ENCODE peak calls at places on chromosomes 5 and 9, in nine cellular contexts. O is ovary, G is epithelial cell of esophagus, A is osteoblast, E is GM12878, U is Peyer's patch, M is lower leg skin, V is fibroblast of pulmonary artery, C is epithelial cell of proximal tubule. L is an unnamed sample.

GRCh38 chr5:171850354-171850947 is 64.8 kb downstream of the SMIM23 start:
- DNase-seq in O (no peak), G (peak), A (peak), E (no peak), U (no peak), M (no peak), V (no peak), C (no peak), L (peak)

GRCh38 chr5:132435891-132436290 is 54.7 kb downstream of the IRF1 start:
- DNase-seq in O (no peak), G (no peak), A (no peak), E (no peak), U (no peak), M (no peak), V (no peak), C (no peak), L (no peak)

GRCh38 chr9:132698989-132699388 is 28.7 kb downstream of the GTF3C4 start:
- DNase-seq in O (no peak), G (no peak), A (no peak), E (no peak), U (no peak), M (no peak), V (peak), C (no peak), L (no peak)

GRCh38 chr5:91175708-91176107 is 207.4 kb downstream of the ARRDC3 start:
- DNase-seq in O (no peak), G (no peak), A (no peak), E (no peak), U (no peak), M (no peak), V (no peak), C (no peak), L (no peak)

GRCh38 chr9:116154334-116154975 is 864 bp downstream of the PAPPA start:
- DNase-seq in O (peak), G (no peak), A (peak), E (no peak), U (no peak), M (no peak), V (peak), C (no peak), L (no peak)

GRCh38 chr5:136772541-136772940 is 407.2 kb upstream of the TRPC7 start:
- DNase-seq in O (no peak), G (no peak), A (no peak), E (no peak), U (no peak), M (no peak), V (no peak), C (no peak), L (no peak)

GRCh38 chr9:14323083-14323968 is 9.4 kb upstream of the NFIB start:
- DNase-seq in O (no peak), G (no peak), A (no peak), E (no peak), U (no peak), M (no peak), V (no peak), C (no peak), L (no peak)

GRCh38 chr5:160173-160510 is 31.2 kb upstream of the LRRC14B start:
- DNase-seq in O (peak), G (no peak), A (peak), E (no peak), U (peak), M (no peak), V (no peak), C (no peak), L (no peak)

GRCh38 chr5:173853370-173854131 is 34.6 kb upstream of the CPEB4 start:
- DNase-seq in O (no peak), G (no peak), A (no peak), E (no peak), U (no peak), M (no peak), V (no peak), C (no peak), L (no peak)

GRCh38 chr5:129382921-129383672 is 77.0 kb upstream of the ADAMTS19 start:
- DNase-seq in O (no peak), G (peak), A (no peak), E (no peak), U (no peak), M (no peak), V (peak), C (no peak), L (no peak)

GRCh38 chr5:77426670-77427069 is 65.4 kb downstream of the WDR41 start:
- DNase-seq in O (no peak), G (peak), A (no peak), E (no peak), U (no peak), M (no peak), V (peak), C (peak), L (no peak)

GRCh38 chr5:126124706-126125345 is 298.4 kb upstream of the GRAMD2B start:
- DNase-seq in O (no peak), G (peak), A (peak), E (no peak), U (no peak), M (no peak), V (peak), C (no peak), L (no peak)

GRCh38 chr5:95018946-95019345 is 265.9 kb downstream of the MCTP1 start:
- DNase-seq in O (no peak), G (no peak), A (no peak), E (no peak), U (no peak), M (no peak), V (no peak), C (no peak), L (no peak)

GRCh38 chr5:35087971-35088370 is 40.2 kb upstream of the AGXT2 start:
- DNase-seq in O (peak), G (peak), A (no peak), E (no peak), U (no peak), M (no peak), V (peak), C (peak), L (no peak)

GRCh38 chr5:40904994-40905306 is 4.3 kb upstream of the C7 start:
- DNase-seq in O (no peak), G (no peak), A (no peak), E (no peak), U (no peak), M (no peak), V (no peak), C (no peak), L (no peak)

GRCh38 chr9:88011005-88011766 is 36.9 kb upstream of the CDK20 start:
- DNase-seq in O (no peak), G (no peak), A (peak), E (no peak), U (no peak), M (no peak), V (peak), C (no peak), L (no peak)

GRCh38 chr9:70566743-70567142 is 152.3 kb upstream of the KLF9 start:
- DNase-seq in O (no peak), G (no peak), A (no peak), E (no peak), U (no peak), M (no peak), V (no peak), C (no peak), L (no peak)

GRCh38 chr5:172443441-172444109 is 10.8 kb downstream of the SH3PXD2B start:
- DNase-seq in O (peak), G (peak), A (peak), E (no peak), U (peak), M (peak), V (peak), C (peak), L (no peak)

GRCh38 chr9:81113408-81114124 is 575.8 kb downstream of the TLE1 start:
- DNase-seq in O (no peak), G (no peak), A (no peak), E (no peak), U (no peak), M (no peak), V (no peak), C (no peak), L (peak)

GRCh38 chr5:179793470-179794139 is at the start of gene LTC4S:
- DNase-seq in O (peak), G (no peak), A (peak), E (no peak), U (peak), M (peak), V (peak), C (no peak), L (peak)

GRCh38 chr9:4196886-4197285 is 103.0 kb downstream of the GLIS3 start:
- DNase-seq in O (no peak), G (peak), A (peak), E (no peak), U (no peak), M (no peak), V (peak), C (no peak), L (peak)

GRCh38 chr5:137218471-137218870 is 280.7 kb downstream of the SPOCK1 start:
- DNase-seq in O (no peak), G (peak), A (no peak), E (no peak), U (no peak), M (no peak), V (peak), C (peak), L (no peak)

GRCh38 chr5:74367931-74368330 is 272.6 kb downstream of the ENC1 start:
- DNase-seq in O (no peak), G (no peak), A (no peak), E (no peak), U (no peak), M (no peak), V (no peak), C (no peak), L (no peak)

GRCh38 chr9:100020121-100020780 is 78.5 kb downstream of the ERP44 start:
- DNase-seq in O (no peak), G (no peak), A (no peak), E (no peak), U (no peak), M (no peak), V (peak), C (no peak), L (no peak)

GRCh38 chr5:171318026-171318425 is 9.0 kb downstream of the TLX3 start:
- DNase-seq in O (no peak), G (no peak), A (no peak), E (no peak), U (no peak), M (no peak), V (no peak), C (no peak), L (no peak)

GRCh38 chr9:121261107-121261460 is 6.9 kb upstream of the GSN start:
- DNase-seq in O (no peak), G (peak), A (peak), E (no peak), U (no peak), M (no peak), V (peak), C (no peak), L (no peak)

GRCh38 chr9:19116391-19116790 is 10.9 kb downstream of the PLIN2 start:
- DNase-seq in O (no peak), G (peak), A (peak), E (no peak), U (peak), M (peak), V (no peak), C (no peak), L (no peak)

GRCh38 chr5:11780641-11781345 is 123.5 kb downstream of the CTNND2 start:
- DNase-seq in O (no peak), G (no peak), A (no peak), E (no peak), U (no peak), M (no peak), V (no peak), C (no peak), L (no peak)

GRCh38 chr5:170164087-170164486 is 58.4 kb downstream of the FOXI1 start:
- DNase-seq in O (no peak), G (no peak), A (no peak), E (no peak), U (no peak), M (no peak), V (no peak), C (no peak), L (no peak)

GRCh38 chr9:8315211-8315610 is 515.6 kb upstream of the DMAC1 start:
- DNase-seq in O (no peak), G (no peak), A (no peak), E (no peak), U (no peak), M (no peak), V (peak), C (no peak), L (no peak)

GRCh38 chr5:150500905-150501304 is 7.0 kb upstream of the NDST1 start:
- DNase-seq in O (no peak), G (no peak), A (no peak), E (no peak), U (no peak), M (no peak), V (no peak), C (no peak), L (no peak)

GRCh38 chr9:14313378-14313940 is 482 bp downstream of the NFIB start:
- DNase-seq in O (no peak), G (no peak), A (no peak), E (no peak), U (no peak), M (no peak), V (no peak), C (no peak), L (no peak)

GRCh38 chr5:123914333-123914732 is 402.4 kb downstream of the CSNK1G3 start:
- DNase-seq in O (no peak), G (no peak), A (no peak), E (no peak), U (no peak), M (no peak), V (no peak), C (no peak), L (no peak)

GRCh38 chr5:123921193-123921592 is 409.2 kb downstream of the CSNK1G3 start:
- DNase-seq in O (no peak), G (no peak), A (no peak), E (no peak), U (no peak), M (no peak), V (no peak), C (no peak), L (no peak)

DNA sequence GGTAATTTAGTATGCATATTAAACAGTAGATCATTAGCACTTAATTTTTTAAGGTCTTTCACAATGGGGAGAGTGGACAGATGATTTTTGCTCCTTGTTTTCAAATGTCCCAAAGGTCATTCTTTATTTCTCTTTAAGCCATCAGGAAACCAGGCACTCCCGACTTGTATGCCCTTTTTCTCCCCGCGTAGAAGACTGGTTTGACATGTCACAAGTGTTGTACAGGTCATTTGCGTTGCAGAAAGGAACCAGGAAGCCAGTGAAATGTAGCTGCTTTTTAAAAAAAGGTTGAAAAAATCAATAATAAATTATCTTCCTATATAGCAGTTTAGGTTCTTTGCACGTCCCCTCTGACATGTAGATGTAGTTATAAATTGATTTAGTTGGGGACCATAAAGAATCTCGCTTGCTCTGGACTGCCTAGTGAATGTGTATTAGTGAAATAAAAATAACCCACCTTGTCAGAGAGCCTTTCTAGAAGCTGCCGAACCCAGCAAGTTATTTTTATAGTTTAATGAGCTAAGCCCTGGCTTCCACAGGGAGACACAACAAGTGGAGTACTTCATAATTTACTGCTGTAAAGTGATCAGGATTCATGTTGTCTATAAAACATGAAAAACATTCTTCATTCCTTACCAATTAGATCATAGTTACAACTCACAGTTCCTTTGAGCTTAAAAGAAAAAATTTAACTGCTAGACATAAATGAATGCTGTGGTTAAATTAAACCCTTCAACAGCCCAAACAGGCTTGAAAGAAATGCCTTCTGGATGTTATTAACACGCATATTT is 404.5 kb downstream of the CSNK1G3 start:
- DNase-seq in O (no peak), G (peak), A (peak), E (no peak), U (no peak), M (no peak), V (peak), C (peak), L (no peak)
- H3K4me3 ChIP-seq in O (no peak), G (no peak), A (no peak), E (no peak), U (no peak), M (no peak), V (no peak), C (peak), L (no peak)

DNA sequence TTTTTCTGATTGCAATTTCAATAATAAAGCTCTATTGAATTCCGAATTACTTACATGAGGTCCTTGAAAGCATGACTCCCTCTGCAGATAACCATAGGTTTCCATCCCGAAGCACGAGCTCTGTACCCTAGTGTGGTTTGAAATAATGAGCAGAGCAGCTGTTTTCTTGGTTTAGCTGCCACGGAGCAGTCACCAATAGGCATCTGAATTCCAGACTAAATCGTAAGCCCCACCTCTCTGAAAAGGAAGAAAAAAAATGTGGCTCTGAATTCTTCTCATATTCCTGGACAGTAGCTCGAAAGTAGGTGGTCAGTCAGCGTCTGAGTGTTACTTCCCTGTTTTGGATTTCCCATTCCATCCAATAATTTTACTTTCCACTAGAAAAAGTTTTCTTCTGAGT is 18.6 kb upstream of the GNE start:
- DNase-seq in O (no peak), G (no peak), A (peak), E (no peak), U (no peak), M (no peak), V (peak), C (no peak), L (no peak)
- H3K4me3 ChIP-seq in O (no peak), G (peak), A (peak), E (no peak), U (peak), M (no peak), V (peak), C (peak), L (no peak)

DNA sequence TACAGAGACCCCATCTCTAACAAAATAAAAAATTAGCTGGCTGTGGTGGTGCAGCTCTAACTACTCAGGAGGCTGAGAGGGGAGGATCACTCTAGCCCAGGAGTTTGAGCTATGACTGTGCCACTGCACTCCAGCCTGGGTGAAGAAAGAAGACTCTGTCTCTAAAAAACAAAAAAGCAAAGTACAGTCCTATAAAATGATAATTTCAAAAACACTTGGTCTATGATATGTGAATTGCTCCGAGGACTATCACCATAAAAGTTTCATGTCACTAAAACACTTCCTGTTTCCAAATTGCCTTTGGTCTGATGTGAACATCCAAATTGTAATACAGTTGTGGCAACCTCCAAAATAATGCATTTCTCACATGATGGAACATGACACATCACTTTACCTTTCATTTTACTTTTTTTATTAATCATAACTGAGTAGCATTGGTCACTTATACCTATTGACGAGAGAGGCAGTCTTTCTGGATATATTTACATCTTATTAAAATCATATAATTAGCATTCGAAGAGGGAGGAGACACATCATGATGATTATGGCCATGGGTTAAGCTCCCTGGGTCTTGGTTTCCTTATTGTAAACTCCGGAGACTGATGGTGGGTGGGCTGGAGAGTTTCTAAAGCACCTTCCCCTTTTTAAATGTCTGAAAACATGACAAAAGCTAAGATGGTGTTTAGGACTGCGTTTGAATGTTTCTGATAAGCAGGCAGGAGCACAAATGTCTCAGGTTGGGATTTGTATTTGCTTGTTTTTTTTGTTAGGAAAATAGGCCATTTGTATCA is 25.8 kb upstream of the CD180 start:
- DNase-seq in O (no peak), G (no peak), A (no peak), E (no peak), U (no peak), M (no peak), V (no peak), C (no peak), L (no peak)
- H3K4me3 ChIP-seq in O (no peak), G (no peak), A (no peak), E (no peak), U (no peak), M (no peak), V (no peak), C (no peak), L (no peak)

DNA sequence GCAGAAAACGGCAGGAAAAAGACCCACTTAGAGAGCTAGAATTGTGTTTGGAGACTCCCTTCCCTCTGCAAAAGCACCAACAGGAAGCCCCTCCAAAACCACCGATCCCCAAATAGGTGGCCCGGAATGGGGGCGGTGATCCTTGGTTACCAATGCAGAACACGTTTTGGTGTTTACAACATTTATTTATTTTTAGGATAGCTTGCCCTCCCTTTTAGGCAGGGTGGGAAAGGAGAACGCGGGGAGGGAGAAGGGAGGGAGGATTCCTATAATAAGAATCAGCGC is 579 bp upstream of the NTRK2 start:
- DNase-seq in O (no peak), G (no peak), A (peak), E (no peak), U (no peak), M (no peak), V (no peak), C (no peak), L (no peak)
- H3K4me3 ChIP-seq in O (peak), G (peak), A (peak), E (peak), U (peak), M (peak), V (peak), C (peak), L (no peak)

GRCh38 chr9:95047452-95048224 is 269.9 kb downstream of the FANCC start:
- DNase-seq in O (no peak), G (no peak), A (no peak), E (no peak), U (no peak), M (no peak), V (no peak), C (no peak), L (no peak)

GRCh38 chr9:95048225-95049087 is 269.1 kb downstream of the FANCC start:
- DNase-seq in O (peak), G (peak), A (peak), E (no peak), U (peak), M (peak), V (peak), C (no peak), L (no peak)

GRCh38 chr9:95045751-95046150 is 271.8 kb downstream of the FANCC start:
- DNase-seq in O (no peak), G (no peak), A (no peak), E (no peak), U (no peak), M (no peak), V (no peak), C (no peak), L (no peak)

GRCh38 chr9:95053611-95054440 is 263.7 kb downstream of the FANCC start:
- DNase-seq in O (no peak), G (no peak), A (no peak), E (no peak), U (no peak), M (no peak), V (peak), C (no peak), L (no peak)

DNA sequence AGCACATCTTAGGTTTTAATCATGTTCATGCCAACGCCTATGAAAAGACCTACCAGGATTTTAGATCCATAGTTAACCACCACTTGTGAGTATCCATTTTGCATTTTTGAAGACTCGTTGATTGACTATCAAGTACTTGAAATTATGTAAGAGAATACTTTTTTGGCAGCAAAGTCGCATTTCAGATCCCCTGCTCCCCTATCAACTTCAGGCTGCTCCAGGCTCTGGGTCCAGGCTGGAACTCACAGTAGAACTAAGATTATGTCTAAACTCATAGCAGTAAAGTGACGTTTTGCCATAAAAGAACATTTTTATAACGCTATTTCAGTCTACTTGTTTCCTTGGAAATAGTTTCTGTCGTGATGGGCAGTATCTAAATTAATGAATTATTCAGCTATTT is 267.7 kb downstream of the FANCC start:
- DNase-seq in O (no peak), G (no peak), A (no peak), E (no peak), U (no peak), M (no peak), V (no peak), C (no peak), L (no peak)
- H3K4me3 ChIP-seq in O (no peak), G (peak), A (peak), E (no peak), U (peak), M (no peak), V (no peak), C (peak), L (no peak)

L was measured in Jurkat, Clone E6-1.